ENCODE peak calls at places on chromosomes 3 and 15, in five cellular contexts. Q, N, L, F and I are unnamed samples.

GRCh38 chr15:39404767-39405173 is 176.1 kb upstream of the THBS1 start:
- DNase-seq in F (no peak), L (no peak), Q (no peak), N (no peak), I (no peak)

GRCh38 chr3:139944256-139944910 is 9.4 kb downstream of the CLSTN2 start:
- DNase-seq in F (no peak), N (no peak), L (no peak), Q (no peak), I (no peak)

GRCh38 chr3:7788881-7789280 is 712.7 kb upstream of the LMCD1 start:
- DNase-seq in N (no peak), L (no peak), F (no peak), Q (no peak), I (no peak)

GRCh38 chr3:192122832-192123594 is 604.3 kb downstream of the FGF12 start:
- DNase-seq in L (no peak), F (no peak), N (no peak), Q (no peak), I (no peak)

GRCh38 chr15:29089731-29090616 is 179.6 kb downstream of the NSMCE3 start:
- DNase-seq in L (no peak), N (no peak), F (peak), Q (no peak), I (no peak)

GRCh38 chr3:169748670-169749069 is 16.2 kb downstream of the TERC start:
- DNase-seq in F (no peak), N (no peak), Q (no peak), L (no peak), I (no peak)

GRCh38 chr3:166902374-166902773 is 477.7 kb downstream of the ZBBX start:
- DNase-seq in Q (no peak), F (no peak), L (no peak), N (no peak), I (no peak)

GRCh38 chr15:60744826-60745225 is 265.9 kb upstream of the ICE2 start:
- DNase-seq in L (no peak), N (no peak), F (peak), Q (no peak), I (no peak)

GRCh38 chr3:126469479-126469878 is 6.2 kb downstream of the ZXDC start:
- DNase-seq in Q (no peak), L (no peak), N (no peak), F (peak), I (no peak)

GRCh38 chr15:90563460-90563859 is 33.7 kb downstream of the CRTC3 start:
- DNase-seq in N (no peak), L (no peak), F (no peak), Q (no peak), I (no peak)

GRCh38 chr3:22225161-22225560 is 474.2 kb upstream of the ZNF385D start:
- DNase-seq in L (no peak), F (no peak), Q (no peak), N (no peak), I (no peak)

GRCh38 chr3:195224980-195225580 is 45.9 kb downstream of the XXYLT1 start:
- DNase-seq in F (peak), N (no peak), L (peak), Q (peak), I (no peak)

DNA sequence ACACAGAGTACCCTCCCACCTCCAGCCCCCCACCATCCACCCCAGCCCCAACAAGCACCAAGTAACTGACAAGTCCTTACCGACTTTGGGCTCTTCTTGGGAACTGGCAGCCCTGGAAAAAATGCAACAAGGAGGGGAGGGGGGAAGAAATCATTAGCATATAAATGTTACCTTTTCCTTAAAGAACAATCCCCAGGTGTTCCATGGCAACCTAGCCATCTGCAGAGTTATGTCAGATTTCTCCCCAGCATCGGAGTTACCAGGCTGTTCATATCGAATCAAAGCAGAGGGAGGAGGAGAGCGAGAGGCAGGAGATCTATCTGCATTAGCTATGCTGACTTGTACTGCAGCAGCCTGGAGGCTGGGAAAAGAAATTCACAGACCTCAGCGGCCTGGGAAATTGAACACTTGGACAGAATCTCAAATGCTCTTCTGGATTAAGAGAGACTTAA is 637.3 kb downstream of the MAGI1 start:
- DNase-seq in N (no peak), L (no peak), Q (no peak), F (no peak), I (no peak)
- TF ChIP-seq EP300 in N (no peak), L (no peak), Q (no peak), F (no peak), I (no peak)

DNA sequence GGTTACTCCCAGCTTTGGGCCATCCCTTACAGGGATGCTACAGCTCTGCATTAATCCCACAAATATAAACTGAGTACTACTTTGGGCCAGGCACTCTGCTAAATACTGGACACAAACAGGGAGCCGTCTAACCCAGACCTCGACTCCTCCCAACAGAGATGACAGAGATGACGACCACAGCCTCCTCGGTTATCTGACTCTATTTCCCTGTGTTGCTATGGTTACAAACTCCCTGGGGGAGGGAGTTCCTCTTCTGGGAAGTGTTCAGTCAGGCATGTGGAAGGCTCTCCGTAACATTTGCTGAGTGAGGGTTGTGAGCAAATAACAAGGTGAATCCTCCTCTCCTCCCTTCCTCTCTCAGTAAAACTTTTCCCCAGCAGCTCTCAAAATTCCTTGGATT is 6.7 kb upstream of the CMTM7 start:
- DNase-seq in F (no peak), Q (no peak), N (no peak), L (no peak), I (no peak)
- TF ChIP-seq CTCF in F (no peak), Q (no peak), N (no peak), L (no peak), I (no peak)

GRCh38 chr3:48215466-48215865 is 7.8 kb upstream of the CAMP start:
- DNase-seq in F (peak), N (no peak), Q (peak), L (no peak), I (peak)
- TF ChIP-seq EP300 in F (no peak), N (no peak), Q (no peak), L (no peak), I (no peak)

DNA sequence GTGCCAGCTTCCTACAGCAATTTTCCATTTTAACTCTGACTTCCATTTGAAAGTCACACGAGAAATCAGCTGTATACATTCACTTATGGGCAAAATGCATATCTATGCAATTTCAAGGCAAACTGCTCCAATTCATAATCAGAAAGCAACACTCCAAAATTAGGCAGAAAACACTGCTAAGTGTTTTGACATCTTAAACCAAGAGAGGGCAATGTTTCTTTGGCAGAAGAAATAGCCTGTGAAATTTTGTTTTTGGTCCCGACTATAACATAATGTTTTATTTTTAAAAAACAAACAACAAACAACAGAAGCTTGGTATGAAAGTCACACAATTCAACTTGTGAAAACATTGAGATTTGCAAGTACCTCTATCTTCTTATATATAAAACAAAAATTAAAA is 42.6 kb downstream of the GOLIM4 start:
- DNase-seq in Q (no peak), L (no peak), F (no peak), N (no peak), I (no peak)
- TF ChIP-seq CTCF in Q (no peak), L (no peak), F (peak), N (no peak), I (no peak)

GRCh38 chr3:42602961-42603360 is 2.5 kb downstream of the NKTR start:
- DNase-seq in Q (no peak), F (no peak), N (no peak), L (no peak), I (no peak)

GRCh38 chr3:42595682-42596081 is 4.8 kb upstream of the NKTR start:
- DNase-seq in Q (no peak), L (no peak), F (no peak), N (no peak), I (no peak)

GRCh38 chr3:42600958-42601675 is 631 bp downstream of the NKTR start:
- DNase-seq in Q (peak), F (peak), L (no peak), N (peak), I (peak)

GRCh38 chr3:42601898-42602581 is 1.6 kb downstream of the NKTR start:
- DNase-seq in L (no peak), Q (no peak), F (no peak), N (no peak), I (no peak)

DNA sequence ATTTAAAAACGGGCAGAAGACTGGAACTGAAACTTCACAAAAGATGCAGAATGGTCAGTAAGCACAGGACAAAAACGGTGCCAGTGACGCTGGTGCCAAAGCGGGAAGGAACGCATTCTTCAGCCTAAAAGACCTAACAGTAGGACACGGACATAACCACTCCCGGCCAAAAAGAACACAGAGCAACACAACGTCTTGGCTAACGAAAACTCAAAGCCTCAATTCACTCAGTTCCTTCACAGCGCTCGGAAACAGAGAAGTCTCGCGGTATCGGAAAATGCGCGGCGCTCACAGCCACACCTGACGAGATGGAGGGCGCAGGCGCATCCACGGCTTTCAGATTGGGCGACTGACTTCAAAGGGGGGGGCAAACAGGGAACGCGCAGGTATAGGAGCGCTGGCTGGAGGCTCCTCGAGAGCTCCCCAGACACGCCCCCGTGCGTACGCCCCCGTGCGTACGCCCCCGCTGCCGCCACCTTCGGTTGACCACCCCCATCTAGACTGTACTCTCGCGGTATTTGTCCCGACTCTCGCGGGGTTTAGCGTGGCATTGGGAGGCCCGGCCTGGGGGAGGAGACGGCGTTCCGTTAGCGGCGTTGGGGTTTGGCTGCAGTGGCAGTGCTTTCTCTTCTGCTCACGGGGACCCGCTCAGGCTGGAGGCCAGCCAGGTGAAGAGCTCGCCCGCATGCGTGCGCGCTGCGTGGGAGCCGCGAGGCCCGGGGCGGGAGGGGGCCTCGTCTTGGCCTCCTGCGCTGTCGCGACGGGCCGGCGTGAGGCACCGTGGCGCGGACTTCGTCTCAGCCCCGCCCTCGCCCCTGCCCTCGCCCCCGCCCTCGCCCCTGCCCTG is at the start of gene NKTR:
- DNase-seq in Q (peak), L (peak), F (peak), N (peak), I (peak)
- TF ChIP-seq EP300 in Q (no peak), L (no peak), F (no peak), N (no peak), I (no peak)

GRCh38 chr15:85021409-85021808 is 39.8 kb downstream of the PDE8A start:
- DNase-seq in L (no peak), F (no peak), Q (no peak), N (no peak), I (no peak)
- TF ChIP-seq CTCF in L (no peak), F (no peak), Q (no peak), N (no peak), I (no peak)

DNA sequence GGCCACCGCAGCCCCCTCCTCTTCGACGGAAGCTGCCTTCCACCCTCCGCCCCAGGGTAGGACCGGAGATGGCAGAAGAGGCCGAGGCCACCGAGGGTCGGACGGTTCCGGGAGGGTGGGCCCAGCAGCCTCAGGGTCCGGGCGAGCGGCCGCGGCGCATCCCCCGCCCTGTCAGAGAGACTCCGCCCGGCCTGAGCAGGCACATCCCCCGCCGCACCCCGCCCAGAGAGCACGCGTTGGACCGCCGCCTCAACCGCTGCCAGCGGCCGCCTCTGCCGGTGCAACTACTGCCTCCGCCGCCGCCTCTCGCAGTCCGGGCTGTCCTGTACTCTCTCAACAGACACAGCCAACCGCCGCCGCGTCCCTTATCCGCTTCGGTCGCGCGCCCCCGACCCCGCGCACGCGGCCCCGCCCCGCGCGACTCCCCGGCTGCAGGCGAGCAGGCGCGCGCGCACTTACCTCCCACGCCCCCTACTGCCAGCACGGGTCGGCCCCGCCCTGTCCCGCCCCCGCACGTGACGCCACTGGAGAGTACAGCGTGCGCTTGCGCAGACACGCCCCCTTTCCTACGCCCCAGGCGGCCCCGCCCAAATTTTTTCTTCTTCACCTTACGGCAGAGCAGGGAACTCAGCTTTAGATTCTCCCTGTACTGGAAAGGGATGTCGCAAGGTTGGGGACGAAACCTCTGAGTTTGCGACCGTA is at the start of gene MYO9A:
- DNase-seq in F (peak), L (peak), Q (peak), N (peak), I (peak)
- TF ChIP-seq EP300 in F (no peak), L (no peak), Q (no peak), N (no peak), I (no peak)